ENCODE peak calls at places on chromosomes 13 and 19, in six cellular contexts. C, F, A, N, D and I are unnamed samples.

GRCh38 chr13:76982051-76982450 is 9.8 kb upstream of the CLN5 start:
- DNase-seq in F (no peak), C (no peak), N (no peak), A (no peak), D (no peak), I (no peak)

GRCh38 chr13:74288361-74288911 is 154.2 kb upstream of the KLF12 start:
- DNase-seq in F (peak; percentile 16), N (peak; percentile 6), D (peak; percentile 9), A (no peak), C (peak; percentile 53), I (peak; percentile 5)

GRCh38 chr13:25493930-25494707 is 122.3 kb downstream of the ATP8A2 start:
- DNase-seq in D (no peak), N (no peak), C (no peak), F (no peak), A (no peak), I (no peak)

GRCh38 chr13:112961457-112962369 is 7.3 kb upstream of the MCF2L start:
- DNase-seq in A (no peak), C (no peak), F (no peak), D (no peak), N (no peak), I (no peak)

GRCh38 chr13:33931397-33931987 is 113.5 kb downstream of the RFC3 start:
- DNase-seq in N (no peak), F (peak; percentile 17), D (peak; percentile 39), C (no peak), A (peak; percentile 34), I (no peak)

GRCh38 chr13:64274481-64275217 is 2859.0 kb upstream of the PCDH20 start:
- DNase-seq in N (no peak), D (no peak), A (no peak), F (no peak), C (no peak), I (no peak)

GRCh38 chr13:20989883-20990282 is 71.5 kb downstream of the LATS2 start:
- DNase-seq in N (no peak), C (no peak), D (no peak), A (no peak), F (no peak), I (no peak)

GRCh38 chr19:373391-374182 is 29.0 kb upstream of the MIER2 start:
- DNase-seq in D (no peak), A (no peak), C (no peak), N (no peak), F (no peak), I (no peak)

GRCh38 chr19:33673996-33674395 is 52.2 kb downstream of the CHST8 start:
- DNase-seq in D (no peak), N (no peak), C (no peak), A (no peak), F (no peak), I (no peak)

GRCh38 chr19:9431475-9431874 is 3.9 kb downstream of the ZNF266 start:
- DNase-seq in N (no peak), F (peak; percentile 87), C (no peak), D (peak; percentile 31), A (no peak), I (no peak)

GRCh38 chr13:51193387-51193786 is 28.8 kb upstream of the FAM124A start:
- DNase-seq in F (no peak), N (no peak), C (no peak), D (no peak), A (no peak), I (no peak)

GRCh38 chr19:50368649-50369570 is 3.5 kb upstream of the NAPSA start:
- DNase-seq in F (peak; percentile 92), D (peak; percentile 76), N (peak; percentile 66), C (peak; percentile 82), A (peak; percentile 94), I (peak; percentile 65)

GRCh38 chr13:113493315-113493951 is 2.9 kb upstream of the DCUN1D2 start:
- DNase-seq in A (no peak), C (no peak), F (no peak), N (no peak), D (no peak), I (no peak)

GRCh38 chr19:51729781-51730180 is 6.0 kb upstream of the HAS1 start:
- DNase-seq in F (no peak), D (no peak), A (no peak), N (no peak), C (no peak), I (no peak)

GRCh38 chr19:35789195-35789977 is 14.0 kb downstream of the ARHGAP33 start:
- DNase-seq in N (no peak), D (no peak), C (no peak), A (no peak), F (no peak), I (no peak)

GRCh38 chr13:20221772-20222171 is 10.3 kb downstream of the GJB6 start:
- DNase-seq in A (no peak), C (no peak), N (no peak), D (no peak), F (no peak), I (no peak)

GRCh38 chr13:25771641-25772478 is 280.0 kb downstream of the SHISA2 start:
- DNase-seq in F (no peak), N (no peak), D (no peak), C (no peak), A (no peak), I (no peak)

GRCh38 chr13:99989376-99990044 is 7.9 kb downstream of the ZIC2 start:
- DNase-seq in A (no peak), N (no peak), D (peak; percentile 26), C (no peak), F (peak; percentile 51), I (no peak)